ENCODE peak calls at places on chromosomes 2 and 18, in seven cellular contexts. One of them, this sample, is unnamed. For H3K4me1, the result is how much of the 10 kb centered on the place peaks cover.

GRCh38 chr2:118032169-118033013 is 18.5 kb upstream of the CCDC93 start:
- DNase-seq in upper lobe of left lung: no peak
- DNase-seq in stomach: peak
- DNase-seq in uterus: no peak
- DNase-seq in Peyer's patch: peak
- DNase-seq in body of pancreas: peak
- DNase-seq in heart left ventricle: no peak
- DNase-seq in this sample: no peak

GRCh38 chr2:221822416-221822815 is 250.3 kb upstream of the EPHA4 start:
- DNase-seq in stomach: no peak
- DNase-seq in heart left ventricle: no peak
- DNase-seq in body of pancreas: no peak
- DNase-seq in uterus: no peak
- DNase-seq in upper lobe of left lung: no peak
- DNase-seq in Peyer's patch: no peak
- DNase-seq in this sample: no peak

GRCh38 chr2:28809927-28810326 is 707 bp upstream of the SPDYA start:
- DNase-seq in body of pancreas: no peak
- DNase-seq in upper lobe of left lung: no peak
- DNase-seq in heart left ventricle: no peak
- DNase-seq in uterus: no peak
- DNase-seq in Peyer's patch: no peak
- DNase-seq in stomach: no peak
- DNase-seq in this sample: no peak

GRCh38 chr18:71831039-71831438 is 713.1 kb downstream of the CBLN2 start:
- DNase-seq in uterus: no peak
- DNase-seq in Peyer's patch: no peak
- DNase-seq in body of pancreas: no peak
- DNase-seq in stomach: no peak
- DNase-seq in heart left ventricle: no peak
- DNase-seq in upper lobe of left lung: no peak
- DNase-seq in this sample: no peak

GRCh38 chr18:74778191-74778847 is 180.6 kb downstream of the ZNF407 start:
- DNase-seq in heart left ventricle: no peak
- DNase-seq in Peyer's patch: no peak
- DNase-seq in uterus: no peak
- DNase-seq in stomach: no peak
- DNase-seq in body of pancreas: no peak
- DNase-seq in upper lobe of left lung: no peak
- DNase-seq in this sample: no peak

GRCh38 chr2:120920438-120920814 is 184.8 kb downstream of the GLI2 start:
- DNase-seq in stomach: no peak
- DNase-seq in upper lobe of left lung: no peak
- DNase-seq in Peyer's patch: no peak
- DNase-seq in uterus: no peak
- DNase-seq in body of pancreas: no peak
- DNase-seq in heart left ventricle: no peak
- DNase-seq in this sample: no peak

GRCh38 chr2:45380131-45380836 is 230.8 kb downstream of the SRBD1 start:
- DNase-seq in stomach: no peak
- DNase-seq in upper lobe of left lung: no peak
- DNase-seq in Peyer's patch: no peak
- DNase-seq in heart left ventricle: no peak
- DNase-seq in body of pancreas: no peak
- DNase-seq in uterus: no peak
- DNase-seq in this sample: no peak

GRCh38 chr2:96819876-96820511 is 3.9 kb downstream of the CNNM3 start:
- DNase-seq in uterus: no peak
- DNase-seq in heart left ventricle: peak
- DNase-seq in Peyer's patch: no peak
- DNase-seq in upper lobe of left lung: no peak
- DNase-seq in stomach: no peak
- DNase-seq in body of pancreas: no peak
- DNase-seq in this sample: no peak

GRCh38 chr2:105654474-105655004 is 90.2 kb upstream of the NCK2 start:
- DNase-seq in heart left ventricle: no peak
- DNase-seq in body of pancreas: no peak
- DNase-seq in Peyer's patch: no peak
- DNase-seq in uterus: no peak
- DNase-seq in upper lobe of left lung: no peak
- DNase-seq in stomach: no peak
- DNase-seq in this sample: no peak

GRCh38 chr2:233100192-233100998 is 40.3 kb downstream of the INPP5D start:
- DNase-seq in Peyer's patch: peak
- DNase-seq in upper lobe of left lung: no peak
- DNase-seq in body of pancreas: no peak
- DNase-seq in uterus: no peak
- DNase-seq in heart left ventricle: no peak
- DNase-seq in stomach: no peak
- DNase-seq in this sample: no peak

GRCh38 chr2:210318891-210319290 is 3.9 kb upstream of the MYL1 start:
- DNase-seq in stomach: no peak
- DNase-seq in body of pancreas: no peak
- DNase-seq in uterus: no peak
- DNase-seq in heart left ventricle: no peak
- DNase-seq in Peyer's patch: no peak
- DNase-seq in upper lobe of left lung: no peak
- DNase-seq in this sample: no peak

GRCh38 chr2:76984359-76984758 is 537.8 kb downstream of the LRRTM4 start:
- DNase-seq in body of pancreas: no peak
- DNase-seq in Peyer's patch: no peak
- DNase-seq in upper lobe of left lung: no peak
- DNase-seq in stomach: no peak
- DNase-seq in uterus: no peak
- DNase-seq in heart left ventricle: no peak
- DNase-seq in this sample: no peak

GRCh38 chr2:71647346-71647745 is 194.0 kb downstream of the DYSF start:
- DNase-seq in Peyer's patch: no peak
- DNase-seq in heart left ventricle: no peak
- DNase-seq in upper lobe of left lung: no peak
- DNase-seq in stomach: no peak
- DNase-seq in uterus: no peak
- DNase-seq in body of pancreas: no peak
- DNase-seq in this sample: no peak

GRCh38 chr2:138707424-138708074 is 72.6 kb downstream of the NXPH2 start:
- DNase-seq in upper lobe of left lung: no peak
- DNase-seq in stomach: no peak
- DNase-seq in Peyer's patch: no peak
- DNase-seq in body of pancreas: no peak
- DNase-seq in heart left ventricle: no peak
- DNase-seq in uterus: no peak
- DNase-seq in this sample: no peak

GRCh38 chr18:50189160-50189559 is 5.8 kb downstream of the MYO5B start:
- DNase-seq in uterus: no peak
- DNase-seq in heart left ventricle: no peak
- DNase-seq in body of pancreas: no peak
- DNase-seq in stomach: no peak
- DNase-seq in upper lobe of left lung: no peak
- DNase-seq in Peyer's patch: no peak
- DNase-seq in this sample: no peak

GRCh38 chr2:26666671-26667070 is 25.5 kb upstream of the CIB4 start:
- DNase-seq in body of pancreas: no peak
- DNase-seq in upper lobe of left lung: no peak
- DNase-seq in Peyer's patch: no peak
- DNase-seq in stomach: no peak
- DNase-seq in uterus: no peak
- DNase-seq in heart left ventricle: no peak
- DNase-seq in this sample: no peak

GRCh38 chr2:238158018-238158806 is 558 bp upstream of the ERFE start:
- DNase-seq in stomach: no peak
- DNase-seq in upper lobe of left lung: peak
- DNase-seq in Peyer's patch: no peak
- DNase-seq in uterus: no peak
- DNase-seq in body of pancreas: no peak
- DNase-seq in heart left ventricle: peak
- DNase-seq in this sample: no peak

DNA sequence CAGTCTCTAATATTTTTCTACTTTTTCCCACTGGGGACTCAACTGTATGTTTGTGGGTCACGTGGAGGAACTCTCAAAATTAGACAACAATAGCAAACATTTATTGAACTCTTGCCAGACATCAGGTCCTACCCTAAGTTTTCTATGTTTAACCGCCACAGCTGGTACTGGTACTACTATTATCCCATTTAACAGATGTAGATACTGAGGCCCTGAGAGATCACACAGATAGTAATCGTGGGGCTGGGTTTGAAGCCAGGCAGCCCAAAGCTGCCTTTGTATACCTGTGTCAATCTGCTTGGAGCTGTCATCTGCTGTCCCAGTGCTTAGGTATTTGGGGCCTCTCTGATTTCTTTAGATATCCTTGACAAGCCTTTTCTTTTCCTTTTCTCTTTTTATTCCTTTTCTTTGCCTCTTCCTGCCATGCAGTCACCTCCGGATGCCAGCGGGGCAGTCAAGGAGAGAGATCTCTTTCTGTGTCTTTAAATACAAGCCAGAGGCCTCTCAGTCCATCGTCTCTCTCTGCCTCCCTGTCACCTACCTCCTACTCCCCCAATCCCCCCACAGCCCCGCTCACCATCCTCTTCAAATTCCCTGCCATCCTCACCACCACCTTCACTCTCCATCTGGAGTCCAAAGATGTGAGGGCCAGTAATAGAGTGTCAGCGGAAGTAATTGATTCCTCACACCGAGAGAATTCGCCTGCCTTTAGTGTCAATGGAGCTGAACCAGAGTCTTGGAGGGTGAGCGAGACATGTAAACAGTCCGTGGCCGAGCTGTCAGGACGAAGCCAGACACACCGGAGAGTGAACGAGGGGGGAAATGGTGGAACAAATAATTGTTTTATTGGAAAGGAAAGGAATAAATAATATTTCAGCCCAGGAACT is 23.5 kb downstream of the NRP2 start:
- DNase-seq in upper lobe of left lung: no peak
- DNase-seq in stomach: no peak
- DNase-seq in heart left ventricle: no peak
- DNase-seq in body of pancreas: no peak
- DNase-seq in uterus: no peak
- DNase-seq in Peyer's patch: no peak
- DNase-seq in this sample: no peak
- H3K4me3 ChIP-seq in upper lobe of left lung: no peak
- H3K4me3 ChIP-seq in stomach: no peak
- H3K4me3 ChIP-seq in heart left ventricle: no peak
- H3K4me3 ChIP-seq in body of pancreas: no peak
- H3K4me3 ChIP-seq in uterus: no peak
- H3K4me3 ChIP-seq in Peyer's patch: no peak
- H3K4me3 ChIP-seq in this sample: no peak

GRCh38 chr2:196502413-196502812 is 137.1 kb upstream of the CCDC150 start:
- DNase-seq in heart left ventricle: no peak
- DNase-seq in Peyer's patch: no peak
- DNase-seq in stomach: no peak
- DNase-seq in body of pancreas: no peak
- DNase-seq in uterus: no peak
- DNase-seq in upper lobe of left lung: no peak
- DNase-seq in this sample: no peak
- H3K4me1 ChIP-seq in heart left ventricle: under half
- H3K4me1 ChIP-seq in Peyer's patch: under half
- H3K4me1 ChIP-seq in stomach: under half
- H3K4me1 ChIP-seq in body of pancreas: under half
- H3K4me1 ChIP-seq in uterus: under half
- H3K4me1 ChIP-seq in upper lobe of left lung: under half
- H3K4me1 ChIP-seq in this sample: under half

GRCh38 chr18:55401638-55402191 is 186.3 kb downstream of the TCF4 start:
- DNase-seq in upper lobe of left lung: no peak
- DNase-seq in uterus: peak
- DNase-seq in Peyer's patch: no peak
- DNase-seq in heart left ventricle: no peak
- DNase-seq in body of pancreas: no peak
- DNase-seq in stomach: no peak
- DNase-seq in this sample: peak
- TF ChIP-seq POLR2A in upper lobe of left lung: no peak
- TF ChIP-seq POLR2A in uterus: no peak
- TF ChIP-seq POLR2A in Peyer's patch: no peak
- TF ChIP-seq POLR2A in heart left ventricle: peak
- TF ChIP-seq POLR2A in body of pancreas: peak
- TF ChIP-seq POLR2A in stomach: no peak
- TF ChIP-seq POLR2A in this sample: no peak

DNA sequence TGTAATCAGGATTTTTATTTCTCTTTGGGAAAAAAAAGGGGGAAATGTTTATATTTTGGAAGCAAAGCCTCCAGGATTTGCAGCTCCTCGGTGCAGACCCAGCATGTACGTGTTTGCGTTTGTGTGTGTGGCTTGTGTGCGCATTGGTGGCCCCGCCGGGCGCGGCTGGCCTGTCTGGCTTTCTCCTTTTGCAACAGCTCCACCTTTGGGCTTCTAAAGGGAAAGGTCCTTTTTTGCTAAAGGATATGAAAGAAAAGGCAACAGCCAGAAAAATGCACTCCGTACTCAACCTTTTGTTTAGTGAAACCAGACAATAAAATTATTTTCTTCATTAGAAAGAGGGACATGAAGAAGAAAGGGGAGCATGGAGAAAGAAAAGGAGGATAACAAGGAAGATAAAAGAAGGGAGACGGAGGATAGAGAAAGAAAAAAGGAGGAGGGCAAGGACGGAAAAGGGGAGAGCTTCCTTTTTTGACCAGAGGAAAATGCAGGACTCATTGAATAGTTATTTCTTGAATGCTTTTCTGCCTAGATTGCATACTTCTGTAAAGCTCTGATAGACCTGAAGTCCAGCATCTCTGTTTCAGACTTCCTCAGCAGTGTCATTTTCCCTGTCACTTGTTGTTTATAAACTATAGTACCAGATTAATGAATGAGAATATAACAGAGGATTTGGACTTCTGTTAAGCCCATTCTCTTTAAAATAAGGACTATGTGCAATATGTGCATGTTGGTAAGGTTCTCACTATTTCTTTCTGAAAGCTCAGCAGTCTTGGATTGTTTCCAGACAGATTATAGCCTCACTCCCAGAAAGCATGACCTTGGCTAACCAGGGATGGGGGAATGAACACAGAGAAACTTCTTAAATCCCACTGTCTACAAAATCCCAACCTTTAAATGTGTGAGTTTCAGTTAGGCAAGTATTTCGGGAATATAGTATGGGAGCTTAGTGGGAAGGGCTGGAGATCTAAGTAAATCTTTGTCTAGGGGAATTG is 563.1 kb upstream of the PIK3C3 start:
- DNase-seq in upper lobe of left lung: peak
- DNase-seq in Peyer's patch: no peak
- DNase-seq in uterus: no peak
- DNase-seq in body of pancreas: peak
- DNase-seq in stomach: peak
- DNase-seq in heart left ventricle: peak
- DNase-seq in this sample: no peak
- H3K4me3 ChIP-seq in upper lobe of left lung: no peak
- H3K4me3 ChIP-seq in Peyer's patch: no peak
- H3K4me3 ChIP-seq in uterus: no peak
- H3K4me3 ChIP-seq in body of pancreas: no peak
- H3K4me3 ChIP-seq in stomach: peak
- H3K4me3 ChIP-seq in heart left ventricle: no peak
- H3K4me3 ChIP-seq in this sample: no peak

DNA sequence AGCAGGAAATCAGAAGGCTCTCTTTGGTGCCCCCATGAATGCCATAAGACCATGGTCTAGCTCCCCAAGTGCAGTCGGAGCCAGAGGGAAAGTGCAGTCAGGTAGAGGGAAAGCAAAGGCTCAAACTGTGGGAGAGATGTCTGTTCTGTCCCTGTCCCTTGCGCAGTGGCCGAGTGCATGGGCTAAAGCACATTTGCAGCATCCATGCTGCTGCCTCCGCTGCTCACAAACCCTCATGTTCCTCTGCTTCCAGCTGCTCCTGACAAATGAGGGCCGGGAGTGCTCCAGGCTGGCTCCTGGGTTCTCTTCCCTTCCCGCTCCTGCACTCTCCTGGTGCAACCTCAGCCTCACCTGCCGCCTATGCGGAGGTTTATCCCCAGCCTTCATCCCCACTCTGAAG is 34.2 kb downstream of the SCTR start:
- DNase-seq in Peyer's patch: no peak
- DNase-seq in stomach: no peak
- DNase-seq in body of pancreas: no peak
- DNase-seq in upper lobe of left lung: no peak
- DNase-seq in heart left ventricle: no peak
- DNase-seq in uterus: no peak
- DNase-seq in this sample: no peak
- H3K4me1 ChIP-seq in Peyer's patch: under half
- H3K4me1 ChIP-seq in stomach: under half
- H3K4me1 ChIP-seq in body of pancreas: half or more
- H3K4me1 ChIP-seq in upper lobe of left lung: under half
- H3K4me1 ChIP-seq in heart left ventricle: under half
- H3K4me1 ChIP-seq in uterus: under half
- H3K4me1 ChIP-seq in this sample: under half